ENCODE peak calls at places on chromosomes 3 and 15, in ten cellular contexts. V, C, A, Q, K, U, R, L, J and N are unnamed samples.
A peak's percentile ranks its signal among the peaks of the same experiment; 100 is the strongest.

GRCh38 chr15:67021455-67021854 is 43.9 kb upstream of the SMAD3 start:
- DNase-seq in V (no peak), C (no peak), A (no peak), Q (no peak), K (no peak), U (no peak), R (no peak), L (no peak), J (no peak), N (no peak)

GRCh38 chr3:3227670-3228069 is 48.2 kb upstream of the CRBN start:
- DNase-seq in V (no peak), C (no peak), A (no peak), Q (no peak), K (no peak), U (no peak), R (no peak), L (no peak), J (no peak), N (no peak)

GRCh38 chr3:126160243-126161210 is 19.9 kb downstream of the ALDH1L1 start:
- DNase-seq in V (no peak), C (no peak), A (no peak), Q (no peak), K (no peak), U (no peak), R (no peak), L (no peak), J (no peak), N (no peak)

GRCh38 chr3:49841126-49841525 is 15.2 kb downstream of the TRAIP start:
- DNase-seq in V (no peak), C (no peak), A (no peak), Q (no peak), K (peak; percentile 29), U (no peak), R (no peak), L (no peak), J (no peak), N (peak; percentile 47)

GRCh38 chr15:79157631-79158592 is 67.3 kb upstream of the RASGRF1 start:
- DNase-seq in V (no peak), C (no peak), A (no peak), Q (no peak), K (no peak), U (no peak), R (no peak), L (no peak), J (no peak), N (no peak)

GRCh38 chr3:99640214-99640851 is 1.9 kb downstream of the COL8A1 start:
- DNase-seq in V (no peak), C (no peak), A (no peak), Q (no peak), K (no peak), U (no peak), R (no peak), L (no peak), J (no peak), N (no peak)

GRCh38 chr3:179179979-179180758 is 32.0 kb downstream of the PIK3CA start:
- DNase-seq in V (no peak), C (no peak), A (no peak), Q (no peak), K (no peak), U (no peak), R (no peak), L (no peak), J (no peak), N (peak; percentile 34)

GRCh38 chr3:13073042-13073906 is at the start of gene IQSEC1:
- DNase-seq in V (no peak), C (peak; percentile 65), A (no peak), Q (peak; percentile 86), K (peak; percentile 84), U (no peak), R (no peak), L (peak; percentile 40), J (no peak), N (peak; percentile 20)

GRCh38 chr3:126530171-126531050 is 6.5 kb downstream of the CHST13 start:
- DNase-seq in V (no peak), C (peak; percentile 33), A (peak; percentile 68), Q (no peak), K (peak; percentile 80), U (no peak), R (peak; percentile 43), L (no peak), J (no peak), N (no peak)

GRCh38 chr3:197749601-197750395 is at the start of gene FYTTD1:
- DNase-seq in V (peak; percentile 92), C (peak; percentile 93), A (peak; percentile 95), Q (peak; percentile 81), K (peak; percentile 97), U (no peak), R (peak; percentile 90), L (peak; percentile 92), J (peak; percentile 50), N (peak; percentile 92)

GRCh38 chr3:55164876-55165275 is 237.0 kb upstream of the LRTM1 start:
- DNase-seq in V (no peak), C (no peak), A (no peak), Q (no peak), K (no peak), U (no peak), R (no peak), L (no peak), J (no peak), N (no peak)

GRCh38 chr3:109353057-109353456 is 15.7 kb upstream of the DPPA4 start:
- DNase-seq in V (no peak), C (no peak), A (no peak), Q (no peak), K (no peak), U (no peak), R (no peak), L (no peak), J (no peak), N (no peak)

GRCh38 chr3:187567741-187568140 is 102.5 kb downstream of the SST start:
- DNase-seq in V (peak; percentile 44), C (no peak), A (no peak), Q (no peak), K (no peak), U (no peak), R (no peak), L (no peak), J (peak; percentile 7), N (no peak)

GRCh38 chr15:69718445-69718844 is 265.8 kb downstream of the RPLP1 start:
- DNase-seq in V (no peak), C (no peak), A (no peak), Q (no peak), K (no peak), U (no peak), R (no peak), L (no peak), J (no peak), N (no peak)

GRCh38 chr15:57743424-57743823 is 36.9 kb downstream of the POLR2M start:
- DNase-seq in V (no peak), C (no peak), A (no peak), Q (no peak), K (no peak), U (no peak), R (no peak), L (no peak), J (peak; percentile 4), N (no peak)

GRCh38 chr15:44804303-44805046 is 68.1 kb downstream of the TRIM69 start:
- DNase-seq in V (no peak), C (no peak), A (no peak), Q (no peak), K (no peak), U (no peak), R (no peak), L (no peak), J (no peak), N (no peak)

GRCh38 chr3:189714991-189715961 is 84.1 kb downstream of the TP63 start:
- DNase-seq in V (peak; percentile 33), C (no peak), A (no peak), Q (no peak), K (no peak), U (peak; percentile 43), R (no peak), L (no peak), J (no peak), N (no peak)

GRCh38 chr3:45688882-45689786 is at the start of gene SACM1L:
- DNase-seq in V (peak; percentile 77), C (peak; percentile 99), A (peak; percentile 99), Q (peak; percentile 66), K (peak; percentile 98), U (peak; percentile 99), R (peak; percentile 99), L (peak; percentile 97), J (peak; percentile 96), N (peak; percentile 100)
- TF ChIP-seq POLR2A in V (peak; percentile 93), C (peak; percentile 94), A (peak; percentile 69), Q (no peak), K (peak; percentile 79), U (peak; percentile 86), R (peak; percentile 92), L (no peak), J (peak; percentile 73), N (peak; percentile 71)

GRCh38 chr15:50055333-50056278 is 63.4 kb downstream of the ATP8B4 start:
- DNase-seq in V (no peak), C (no peak), A (no peak), Q (no peak), K (no peak), U (no peak), R (peak; percentile 22), L (no peak), J (no peak), N (peak; percentile 53)
- TF ChIP-seq POLR2A in V (no peak), C (no peak), A (no peak), Q (no peak), K (no peak), U (no peak), R (no peak), L (no peak), J (no peak), N (no peak)

GRCh38 chr3:52216585-52217408 is 8.6 kb downstream of the TLR9 start:
- DNase-seq in V (peak; percentile 96), C (peak; percentile 89), A (no peak), Q (no peak), K (no peak), U (no peak), R (peak; percentile 92), L (peak; percentile 76), J (no peak), N (peak; percentile 71)
- TF ChIP-seq POLR2A in V (no peak), C (peak; percentile 70), A (no peak), Q (no peak), K (no peak), U (no peak), R (peak; percentile 19), L (no peak), J (no peak), N (no peak)

DNA sequence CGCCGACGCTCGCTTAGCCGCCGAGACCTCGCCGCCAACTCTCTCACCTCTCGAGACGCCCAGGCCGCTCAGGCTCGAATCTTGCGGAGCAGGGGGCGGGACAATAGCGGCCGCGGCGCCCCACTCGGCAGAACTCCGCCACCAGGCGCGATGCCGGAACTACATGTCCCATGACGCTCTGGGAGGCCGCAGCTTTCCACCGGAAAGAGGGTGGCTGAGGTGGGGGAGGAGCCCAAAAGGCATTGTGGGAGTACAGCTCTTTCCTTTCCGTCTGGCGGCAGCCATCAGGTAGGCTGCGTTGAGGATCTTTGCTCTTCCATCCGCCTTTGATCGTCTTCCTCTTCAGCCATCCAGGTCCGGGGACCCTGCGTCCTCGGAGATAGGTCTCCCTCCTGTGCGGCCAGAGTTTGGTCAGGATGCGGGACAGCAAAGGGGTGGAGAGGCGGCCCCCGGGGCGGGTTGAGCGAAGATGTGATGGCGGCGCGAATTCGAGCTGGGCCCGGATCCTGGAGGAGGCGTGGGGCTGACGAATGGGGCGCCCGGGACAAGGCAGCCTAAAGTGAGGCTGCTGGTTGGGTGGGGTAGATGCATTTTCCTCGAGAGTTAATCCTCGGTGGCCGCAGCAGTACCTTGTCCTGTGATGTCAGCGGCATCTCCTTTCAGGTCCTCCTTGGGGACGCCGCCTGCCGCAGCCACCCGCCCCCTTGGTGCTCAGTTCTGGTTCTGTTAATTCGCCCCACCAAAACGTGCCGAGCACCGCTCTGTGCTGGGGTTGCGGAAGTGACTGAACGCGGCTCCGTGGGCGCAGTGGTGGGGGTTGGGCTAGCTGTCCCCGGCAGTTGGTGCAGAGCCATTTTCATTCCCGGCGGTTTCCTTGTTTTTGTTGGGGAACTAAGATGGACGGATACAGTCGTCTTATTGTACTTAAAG is at the start of the genes NKIRAS1 and RPL15:
- DNase-seq in V (peak; percentile 89), C (peak; percentile 98), A (peak; percentile 99), Q (peak; percentile 88), K (peak; percentile 98), U (peak; percentile 89), R (peak; percentile 98), L (peak; percentile 97), J (peak; percentile 94), N (peak; percentile 95)
- TF ChIP-seq POLR2A in V (peak; percentile 97), C (peak; percentile 99), A (peak; percentile 99), Q (peak; percentile 100), K (peak; percentile 96), U (peak; percentile 100), R (peak; percentile 98), L (peak; percentile 99), J (peak; percentile 100), N (peak; percentile 100)